ENCODE peak calls at places on chromosomes 2 and 18, in ten cellular contexts. One of them, this sample, is unnamed. For H3K4me1 and H3K27me3, the result is how much of the 10 kb centered on the place peaks cover.

GRCh38 chr2:175187378-175187777 is 5.9 kb upstream of the ATP5MC3 start:
- DNase-seq in uterus: no peak
- DNase-seq in upper lobe of left lung: no peak
- DNase-seq in H9: peak
- DNase-seq in IMR-90: peak
- DNase-seq in PC-9: no peak
- DNase-seq in fibroblast of lung: peak
- DNase-seq in upper lobe of right lung: no peak
- DNase-seq in A673: peak
- DNase-seq in RWPE2: no peak
- DNase-seq in this sample: peak

GRCh38 chr2:181955010-181955409 is 30.6 kb upstream of the PPP1R1C start:
- DNase-seq in H9: no peak
- DNase-seq in PC-9: peak
- DNase-seq in RWPE2: no peak
- DNase-seq in A673: peak
- DNase-seq in fibroblast of lung: peak
- DNase-seq in IMR-90: peak
- DNase-seq in uterus: no peak
- DNase-seq in upper lobe of left lung: no peak
- DNase-seq in upper lobe of right lung: no peak
- DNase-seq in this sample: peak

GRCh38 chr18:70172225-70172624 is 33.3 kb downstream of the RTTN start:
- DNase-seq in RWPE2: no peak
- DNase-seq in A673: peak
- DNase-seq in uterus: no peak
- DNase-seq in PC-9: no peak
- DNase-seq in upper lobe of left lung: no peak
- DNase-seq in fibroblast of lung: peak
- DNase-seq in IMR-90: peak
- DNase-seq in H9: no peak
- DNase-seq in upper lobe of right lung: no peak
- DNase-seq in this sample: no peak

GRCh38 chr2:147937744-147938349 is 82.7 kb downstream of the ORC4 start:
- DNase-seq in upper lobe of right lung: no peak
- DNase-seq in uterus: no peak
- DNase-seq in H9: no peak
- DNase-seq in A673: peak
- DNase-seq in IMR-90: peak
- DNase-seq in upper lobe of left lung: no peak
- DNase-seq in PC-9: no peak
- DNase-seq in RWPE2: no peak
- DNase-seq in fibroblast of lung: peak
- DNase-seq in this sample: peak

GRCh38 chr2:217645891-217646290 is 356.9 kb downstream of the TNS1 start:
- DNase-seq in upper lobe of right lung: no peak
- DNase-seq in fibroblast of lung: no peak
- DNase-seq in uterus: no peak
- DNase-seq in RWPE2: no peak
- DNase-seq in IMR-90: peak
- DNase-seq in upper lobe of left lung: no peak
- DNase-seq in H9: no peak
- DNase-seq in PC-9: no peak
- DNase-seq in A673: no peak
- DNase-seq in this sample: peak

GRCh38 chr2:11416191-11416590 is 49.8 kb downstream of the E2F6 start:
- DNase-seq in H9: no peak
- DNase-seq in IMR-90: no peak
- DNase-seq in uterus: no peak
- DNase-seq in upper lobe of right lung: no peak
- DNase-seq in fibroblast of lung: no peak
- DNase-seq in RWPE2: no peak
- DNase-seq in upper lobe of left lung: no peak
- DNase-seq in A673: no peak
- DNase-seq in PC-9: no peak
- DNase-seq in this sample: no peak

GRCh38 chr2:208373460-208374089 is 33.0 kb upstream of the PTH2R start:
- DNase-seq in IMR-90: peak
- DNase-seq in uterus: peak
- DNase-seq in RWPE2: no peak
- DNase-seq in upper lobe of left lung: no peak
- DNase-seq in A673: peak
- DNase-seq in H9: peak
- DNase-seq in fibroblast of lung: peak
- DNase-seq in PC-9: no peak
- DNase-seq in upper lobe of right lung: no peak
- DNase-seq in this sample: peak

GRCh38 chr2:16287831-16288230 is 347.5 kb downstream of the MYCN start:
- DNase-seq in upper lobe of left lung: no peak
- DNase-seq in RWPE2: no peak
- DNase-seq in upper lobe of right lung: no peak
- DNase-seq in IMR-90: no peak
- DNase-seq in PC-9: no peak
- DNase-seq in fibroblast of lung: no peak
- DNase-seq in uterus: no peak
- DNase-seq in H9: no peak
- DNase-seq in A673: no peak
- DNase-seq in this sample: no peak

GRCh38 chr2:186780701-186781316 is 68.2 kb downstream of the ZSWIM2 start:
- DNase-seq in A673: peak
- DNase-seq in uterus: no peak
- DNase-seq in PC-9: no peak
- DNase-seq in RWPE2: no peak
- DNase-seq in fibroblast of lung: peak
- DNase-seq in upper lobe of left lung: no peak
- DNase-seq in upper lobe of right lung: no peak
- DNase-seq in IMR-90: peak
- DNase-seq in H9: peak
- DNase-seq in this sample: peak

GRCh38 chr2:1548910-1549673 is 135.8 kb downstream of the TPO start:
- DNase-seq in A673: no peak
- DNase-seq in IMR-90: peak
- DNase-seq in uterus: no peak
- DNase-seq in H9: no peak
- DNase-seq in upper lobe of right lung: no peak
- DNase-seq in PC-9: no peak
- DNase-seq in fibroblast of lung: no peak
- DNase-seq in upper lobe of left lung: no peak
- DNase-seq in RWPE2: no peak
- DNase-seq in this sample: no peak

GRCh38 chr2:104938226-104938941 is 84.5 kb downstream of the POU3F3 start:
- DNase-seq in uterus: no peak
- DNase-seq in PC-9: no peak
- DNase-seq in fibroblast of lung: no peak
- DNase-seq in IMR-90: no peak
- DNase-seq in A673: peak
- DNase-seq in upper lobe of right lung: no peak
- DNase-seq in upper lobe of left lung: no peak
- DNase-seq in H9: no peak
- DNase-seq in RWPE2: no peak
- DNase-seq in this sample: no peak

GRCh38 chr2:69642709-69643601 is 584 bp downstream of the AAK1 start:
- DNase-seq in uterus: peak
- DNase-seq in upper lobe of right lung: peak
- DNase-seq in IMR-90: peak
- DNase-seq in H9: peak
- DNase-seq in RWPE2: peak
- DNase-seq in upper lobe of left lung: peak
- DNase-seq in PC-9: peak
- DNase-seq in fibroblast of lung: peak
- DNase-seq in A673: peak
- DNase-seq in this sample: peak

GRCh38 chr2:10194021-10194820 is 71.7 kb downstream of the RRM2 start:
- DNase-seq in RWPE2: no peak
- DNase-seq in PC-9: no peak
- DNase-seq in H9: no peak
- DNase-seq in uterus: no peak
- DNase-seq in IMR-90: peak
- DNase-seq in fibroblast of lung: peak
- DNase-seq in upper lobe of right lung: no peak
- DNase-seq in upper lobe of left lung: no peak
- DNase-seq in A673: peak
- DNase-seq in this sample: no peak

GRCh38 chr2:135510577-135510976 is 20.4 kb downstream of the ZRANB3 start:
- DNase-seq in H9: no peak
- DNase-seq in fibroblast of lung: no peak
- DNase-seq in A673: no peak
- DNase-seq in upper lobe of left lung: no peak
- DNase-seq in PC-9: no peak
- DNase-seq in RWPE2: no peak
- DNase-seq in upper lobe of right lung: no peak
- DNase-seq in IMR-90: no peak
- DNase-seq in uterus: no peak
- DNase-seq in this sample: no peak

GRCh38 chr2:187922841-187923240 is 368.6 kb upstream of the TFPI start:
- DNase-seq in A673: no peak
- DNase-seq in PC-9: no peak
- DNase-seq in uterus: no peak
- DNase-seq in upper lobe of left lung: no peak
- DNase-seq in RWPE2: no peak
- DNase-seq in upper lobe of right lung: no peak
- DNase-seq in IMR-90: peak
- DNase-seq in fibroblast of lung: peak
- DNase-seq in H9: no peak
- DNase-seq in this sample: no peak

GRCh38 chr2:151374426-151374825 is 17.0 kb downstream of the TNFAIP6 start:
- DNase-seq in PC-9: no peak
- DNase-seq in RWPE2: no peak
- DNase-seq in upper lobe of right lung: no peak
- DNase-seq in upper lobe of left lung: no peak
- DNase-seq in H9: no peak
- DNase-seq in uterus: no peak
- DNase-seq in A673: peak
- DNase-seq in IMR-90: peak
- DNase-seq in fibroblast of lung: peak
- DNase-seq in this sample: peak

GRCh38 chr2:173118385-173118784 is 42.7 kb downstream of the MAP3K20 start:
- DNase-seq in PC-9: no peak
- DNase-seq in A673: no peak
- DNase-seq in fibroblast of lung: no peak
- DNase-seq in H9: no peak
- DNase-seq in uterus: no peak
- DNase-seq in upper lobe of right lung: no peak
- DNase-seq in IMR-90: peak
- DNase-seq in upper lobe of left lung: no peak
- DNase-seq in RWPE2: no peak
- DNase-seq in this sample: no peak

GRCh38 chr2:119823734-119824334 is 64.1 kb downstream of the PTPN4 start:
- DNase-seq in H9: no peak
- DNase-seq in upper lobe of left lung: no peak
- DNase-seq in RWPE2: no peak
- DNase-seq in uterus: no peak
- DNase-seq in IMR-90: peak
- DNase-seq in upper lobe of right lung: no peak
- DNase-seq in fibroblast of lung: peak
- DNase-seq in PC-9: no peak
- DNase-seq in A673: peak
- DNase-seq in this sample: peak

GRCh38 chr2:169761251-169761969 is 27.8 kb downstream of the KLHL23 start:
- DNase-seq in uterus: no peak
- DNase-seq in H9: no peak
- DNase-seq in A673: no peak
- DNase-seq in upper lobe of left lung: no peak
- DNase-seq in fibroblast of lung: no peak
- DNase-seq in IMR-90: no peak
- DNase-seq in upper lobe of right lung: no peak
- DNase-seq in RWPE2: no peak
- DNase-seq in PC-9: no peak
- DNase-seq in this sample: no peak

GRCh38 chr2:224428787-224429440 is 27.0 kb upstream of the FAM124B start:
- DNase-seq in uterus: no peak
- DNase-seq in A673: no peak
- DNase-seq in upper lobe of left lung: no peak
- DNase-seq in PC-9: no peak
- DNase-seq in fibroblast of lung: no peak
- DNase-seq in upper lobe of right lung: no peak
- DNase-seq in IMR-90: no peak
- DNase-seq in H9: no peak
- DNase-seq in RWPE2: no peak
- DNase-seq in this sample: no peak
- H3K4me1 ChIP-seq in uterus: under half
- H3K4me1 ChIP-seq in A673: under half
- H3K4me1 ChIP-seq in upper lobe of left lung: under half
- H3K4me1 ChIP-seq in PC-9: under half
- H3K4me1 ChIP-seq in fibroblast of lung: under half
- H3K4me1 ChIP-seq in upper lobe of right lung: under half
- H3K4me1 ChIP-seq in IMR-90: under half
- H3K4me1 ChIP-seq in H9: under half
- H3K4me1 ChIP-seq in RWPE2: under half
- H3K4me1 ChIP-seq in this sample: under half

DNA sequence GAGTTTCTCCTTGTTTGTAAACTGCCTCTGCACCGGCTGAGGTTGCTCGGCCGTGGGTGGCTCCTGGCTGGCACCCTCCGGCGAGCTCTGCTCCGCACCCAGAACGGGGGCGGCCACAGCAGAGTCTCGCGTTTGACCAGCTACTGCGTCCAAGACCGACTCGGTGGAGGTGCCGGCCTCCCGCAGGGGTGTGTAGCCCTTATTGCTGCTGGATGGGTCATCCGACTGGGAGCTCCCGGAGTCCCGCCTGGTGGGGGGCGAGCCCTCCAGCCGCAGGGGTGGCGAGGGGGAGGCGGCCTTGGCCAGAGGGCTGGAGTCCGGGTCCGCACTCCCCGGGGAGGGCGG is 5.1 kb downstream of the TMEM200C start:
- DNase-seq in A673: no peak
- DNase-seq in IMR-90: no peak
- DNase-seq in fibroblast of lung: no peak
- DNase-seq in H9: peak
- DNase-seq in upper lobe of right lung: no peak
- DNase-seq in RWPE2: no peak
- DNase-seq in uterus: no peak
- DNase-seq in PC-9: no peak
- DNase-seq in upper lobe of left lung: no peak
- DNase-seq in this sample: no peak
- H3K27me3 ChIP-seq in A673: under half
- H3K27me3 ChIP-seq in IMR-90: under half
- H3K27me3 ChIP-seq in fibroblast of lung: under half
- H3K27me3 ChIP-seq in H9: under half
- H3K27me3 ChIP-seq in upper lobe of right lung: under half
- H3K27me3 ChIP-seq in RWPE2: half or more
- H3K27me3 ChIP-seq in uterus: under half
- H3K27me3 ChIP-seq in PC-9: under half
- H3K27me3 ChIP-seq in upper lobe of left lung: under half
- H3K27me3 ChIP-seq in this sample: half or more

GRCh38 chr2:27211943-27212625 is at the start of the genes ATRAID and SLC5A6:
- DNase-seq in RWPE2: peak
- DNase-seq in upper lobe of left lung: peak
- DNase-seq in upper lobe of right lung: peak
- DNase-seq in H9: peak
- DNase-seq in fibroblast of lung: peak
- DNase-seq in A673: peak
- DNase-seq in PC-9: peak
- DNase-seq in IMR-90: peak
- DNase-seq in uterus: peak
- DNase-seq in this sample: peak
- TF ChIP-seq CTCF in RWPE2: no peak
- TF ChIP-seq CTCF in upper lobe of left lung: no peak
- TF ChIP-seq CTCF in upper lobe of right lung: no peak
- TF ChIP-seq CTCF in H9: no peak
- TF ChIP-seq CTCF in fibroblast of lung: no peak
- TF ChIP-seq CTCF in A673: no peak
- TF ChIP-seq CTCF in PC-9: no peak
- TF ChIP-seq CTCF in IMR-90: no peak
- TF ChIP-seq CTCF in uterus: no peak
- TF ChIP-seq CTCF in this sample: no peak

GRCh38 chr2:6576312-6576711 is 289.4 kb downstream of the CMPK2 start:
- DNase-seq in H9: no peak
- DNase-seq in A673: no peak
- DNase-seq in uterus: no peak
- DNase-seq in fibroblast of lung: peak
- DNase-seq in PC-9: no peak
- DNase-seq in upper lobe of right lung: no peak
- DNase-seq in IMR-90: peak
- DNase-seq in RWPE2: no peak
- DNase-seq in upper lobe of left lung: no peak
- DNase-seq in this sample: peak
- H3K4me1 ChIP-seq in H9: under half
- H3K4me1 ChIP-seq in A673: under half
- H3K4me1 ChIP-seq in uterus: under half
- H3K4me1 ChIP-seq in fibroblast of lung: under half
- H3K4me1 ChIP-seq in PC-9: under half
- H3K4me1 ChIP-seq in upper lobe of right lung: under half
- H3K4me1 ChIP-seq in IMR-90: under half
- H3K4me1 ChIP-seq in RWPE2: under half
- H3K4me1 ChIP-seq in upper lobe of left lung: under half
- H3K4me1 ChIP-seq in this sample: under half

This sample was measured in foreskin keratinocyte.